ENCODE peak calls at places on chromosomes 11 and 22, in six cellular contexts. One of them, this sample, is unnamed.

GRCh38 chr11:64792482-64792881 is 10.5 kb downstream of the MAP4K2 start:
- DNase-seq in neural crest cell: no peak
- DNase-seq in cardiac muscle cell: no peak
- DNase-seq in AG04450: no peak
- DNase-seq in stimulated activated CD4-positive, alpha-beta T cell treated with anti-CD3 and anti-CD28 coated beads, Interleukin-15, amount 100 ng/mL, for 1 hour: no peak
- DNase-seq in activated CD4-positive, alpha-beta T cell treated with anti-CD3 and anti-CD28 coated beads for 1 hour: no peak
- DNase-seq in this sample: no peak

GRCh38 chr11:133951484-133952198 is 5.1 kb downstream of the IGSF9B start:
- DNase-seq in AG04450: no peak
- DNase-seq in neural crest cell: no peak
- DNase-seq in activated CD4-positive, alpha-beta T cell treated with anti-CD3 and anti-CD28 coated beads for 1 hour: no peak
- DNase-seq in cardiac muscle cell: peak; percentile 40
- DNase-seq in stimulated activated CD4-positive, alpha-beta T cell treated with anti-CD3 and anti-CD28 coated beads, Interleukin-15, amount 100 ng/mL, for 1 hour: no peak
- DNase-seq in this sample: no peak

GRCh38 chr22:33848251-33848650 is 72.0 kb downstream of the LARGE1 start:
- DNase-seq in cardiac muscle cell: no peak
- DNase-seq in stimulated activated CD4-positive, alpha-beta T cell treated with anti-CD3 and anti-CD28 coated beads, Interleukin-15, amount 100 ng/mL, for 1 hour: no peak
- DNase-seq in activated CD4-positive, alpha-beta T cell treated with anti-CD3 and anti-CD28 coated beads for 1 hour: no peak
- DNase-seq in neural crest cell: no peak
- DNase-seq in AG04450: no peak
- DNase-seq in this sample: no peak

GRCh38 chr11:78197816-78198215 is 9.1 kb downstream of the USP35 start:
- DNase-seq in neural crest cell: no peak
- DNase-seq in AG04450: no peak
- DNase-seq in activated CD4-positive, alpha-beta T cell treated with anti-CD3 and anti-CD28 coated beads for 1 hour: no peak
- DNase-seq in cardiac muscle cell: no peak
- DNase-seq in stimulated activated CD4-positive, alpha-beta T cell treated with anti-CD3 and anti-CD28 coated beads, Interleukin-15, amount 100 ng/mL, for 1 hour: no peak
- DNase-seq in this sample: no peak

GRCh38 chr22:28032896-28033295 is 113.8 kb upstream of the PITPNB start:
- DNase-seq in cardiac muscle cell: no peak
- DNase-seq in activated CD4-positive, alpha-beta T cell treated with anti-CD3 and anti-CD28 coated beads for 1 hour: no peak
- DNase-seq in stimulated activated CD4-positive, alpha-beta T cell treated with anti-CD3 and anti-CD28 coated beads, Interleukin-15, amount 100 ng/mL, for 1 hour: no peak
- DNase-seq in AG04450: no peak
- DNase-seq in neural crest cell: no peak
- DNase-seq in this sample: no peak

GRCh38 chr11:119713361-119714040 is 15.5 kb downstream of the NECTIN1 start:
- DNase-seq in neural crest cell: no peak
- DNase-seq in stimulated activated CD4-positive, alpha-beta T cell treated with anti-CD3 and anti-CD28 coated beads, Interleukin-15, amount 100 ng/mL, for 1 hour: no peak
- DNase-seq in cardiac muscle cell: no peak
- DNase-seq in AG04450: no peak
- DNase-seq in activated CD4-positive, alpha-beta T cell treated with anti-CD3 and anti-CD28 coated beads for 1 hour: no peak
- DNase-seq in this sample: no peak

GRCh38 chr22:27972732-27973698 is 54.0 kb upstream of the PITPNB start:
- DNase-seq in neural crest cell: no peak
- DNase-seq in AG04450: no peak
- DNase-seq in stimulated activated CD4-positive, alpha-beta T cell treated with anti-CD3 and anti-CD28 coated beads, Interleukin-15, amount 100 ng/mL, for 1 hour: no peak
- DNase-seq in cardiac muscle cell: peak; percentile 31
- DNase-seq in activated CD4-positive, alpha-beta T cell treated with anti-CD3 and anti-CD28 coated beads for 1 hour: no peak
- DNase-seq in this sample: no peak

GRCh38 chr22:33247758-33248157 is 189.6 kb upstream of the SYN3 start:
- DNase-seq in AG04450: no peak
- DNase-seq in stimulated activated CD4-positive, alpha-beta T cell treated with anti-CD3 and anti-CD28 coated beads, Interleukin-15, amount 100 ng/mL, for 1 hour: no peak
- DNase-seq in activated CD4-positive, alpha-beta T cell treated with anti-CD3 and anti-CD28 coated beads for 1 hour: no peak
- DNase-seq in neural crest cell: no peak
- DNase-seq in cardiac muscle cell: peak; percentile 27
- DNase-seq in this sample: peak; percentile 38

GRCh38 chr22:33879796-33880195 is 40.5 kb downstream of the LARGE1 start:
- DNase-seq in activated CD4-positive, alpha-beta T cell treated with anti-CD3 and anti-CD28 coated beads for 1 hour: no peak
- DNase-seq in cardiac muscle cell: no peak
- DNase-seq in neural crest cell: no peak
- DNase-seq in AG04450: no peak
- DNase-seq in stimulated activated CD4-positive, alpha-beta T cell treated with anti-CD3 and anti-CD28 coated beads, Interleukin-15, amount 100 ng/mL, for 1 hour: no peak
- DNase-seq in this sample: no peak

GRCh38 chr11:45815747-45816146 is 10.8 kb downstream of the SLC35C1 start:
- DNase-seq in activated CD4-positive, alpha-beta T cell treated with anti-CD3 and anti-CD28 coated beads for 1 hour: no peak
- DNase-seq in stimulated activated CD4-positive, alpha-beta T cell treated with anti-CD3 and anti-CD28 coated beads, Interleukin-15, amount 100 ng/mL, for 1 hour: no peak
- DNase-seq in AG04450: no peak
- DNase-seq in cardiac muscle cell: peak; percentile 41
- DNase-seq in neural crest cell: no peak
- DNase-seq in this sample: no peak

GRCh38 chr22:17851754-17852153 is 77.5 kb upstream of the BID start:
- DNase-seq in activated CD4-positive, alpha-beta T cell treated with anti-CD3 and anti-CD28 coated beads for 1 hour: no peak
- DNase-seq in AG04450: no peak
- DNase-seq in neural crest cell: no peak
- DNase-seq in cardiac muscle cell: no peak
- DNase-seq in stimulated activated CD4-positive, alpha-beta T cell treated with anti-CD3 and anti-CD28 coated beads, Interleukin-15, amount 100 ng/mL, for 1 hour: no peak
- DNase-seq in this sample: no peak

GRCh38 chr11:33540946-33541915 is 159.4 kb downstream of the C11orf91 start:
- DNase-seq in stimulated activated CD4-positive, alpha-beta T cell treated with anti-CD3 and anti-CD28 coated beads, Interleukin-15, amount 100 ng/mL, for 1 hour: no peak
- DNase-seq in AG04450: no peak
- DNase-seq in cardiac muscle cell: no peak
- DNase-seq in activated CD4-positive, alpha-beta T cell treated with anti-CD3 and anti-CD28 coated beads for 1 hour: no peak
- DNase-seq in neural crest cell: no peak
- DNase-seq in this sample: no peak

GRCh38 chr11:33860926-33861325 is 30.9 kb downstream of the LMO2 start:
- DNase-seq in AG04450: no peak
- DNase-seq in stimulated activated CD4-positive, alpha-beta T cell treated with anti-CD3 and anti-CD28 coated beads, Interleukin-15, amount 100 ng/mL, for 1 hour: no peak
- DNase-seq in neural crest cell: no peak
- DNase-seq in cardiac muscle cell: no peak
- DNase-seq in activated CD4-positive, alpha-beta T cell treated with anti-CD3 and anti-CD28 coated beads for 1 hour: no peak
- DNase-seq in this sample: no peak